ENCODE peak calls at places on chromosomes 11 and 22, in six cellular contexts. One of them, this sample, is unnamed.

GRCh38 chr22:35524966-35525686 is 15.5 kb upstream of the RASD2 start:
- ATAC-seq in activated naive CD8-positive, alpha-beta T cell treated with anti-CD3 and anti-CD28 coated beads, Interleukin-2, amount 10 ng/mL, durations not matched to agents 7 days and 5 days: no peak
- ATAC-seq in activated CD8-positive, alpha-beta memory T cell treated with anti-CD3 and anti-CD28 coated beads, Interleukin-2, amount 10 ng/mL, durations not matched to agents 7 days and 5 days: no peak
- ATAC-seq in upper lobe of right lung: peak; percentile 32
- ATAC-seq in left lobe of liver: no peak
- ATAC-seq in esophagus mucosa: no peak
- ATAC-seq in this sample: peak; percentile 74

GRCh38 chr22:46036558-46037408 is 59.8 kb upstream of the WNT7B start:
- ATAC-seq in upper lobe of right lung: no peak
- ATAC-seq in activated naive CD8-positive, alpha-beta T cell treated with anti-CD3 and anti-CD28 coated beads, Interleukin-2, amount 10 ng/mL, durations not matched to agents 7 days and 5 days: peak; percentile 38
- ATAC-seq in activated CD8-positive, alpha-beta memory T cell treated with anti-CD3 and anti-CD28 coated beads, Interleukin-2, amount 10 ng/mL, durations not matched to agents 7 days and 5 days: peak; percentile 17
- ATAC-seq in left lobe of liver: peak; percentile 30
- ATAC-seq in esophagus mucosa: peak; percentile 6
- ATAC-seq in this sample: no peak

GRCh38 chr11:96037267-96037990 is 113.5 kb upstream of the MTMR2 start:
- ATAC-seq in activated naive CD8-positive, alpha-beta T cell treated with anti-CD3 and anti-CD28 coated beads, Interleukin-2, amount 10 ng/mL, durations not matched to agents 7 days and 5 days: no peak
- ATAC-seq in upper lobe of right lung: peak; percentile 20
- ATAC-seq in esophagus mucosa: peak; percentile 37
- ATAC-seq in activated CD8-positive, alpha-beta memory T cell treated with anti-CD3 and anti-CD28 coated beads, Interleukin-2, amount 10 ng/mL, durations not matched to agents 7 days and 5 days: no peak
- ATAC-seq in left lobe of liver: no peak
- ATAC-seq in this sample: no peak

GRCh38 chr11:43503417-43503816 is 144.7 kb downstream of the TTC17 start:
- ATAC-seq in esophagus mucosa: no peak
- ATAC-seq in left lobe of liver: no peak
- ATAC-seq in activated CD8-positive, alpha-beta memory T cell treated with anti-CD3 and anti-CD28 coated beads, Interleukin-2, amount 10 ng/mL, durations not matched to agents 7 days and 5 days: no peak
- ATAC-seq in activated naive CD8-positive, alpha-beta T cell treated with anti-CD3 and anti-CD28 coated beads, Interleukin-2, amount 10 ng/mL, durations not matched to agents 7 days and 5 days: no peak
- ATAC-seq in upper lobe of right lung: no peak
- ATAC-seq in this sample: no peak

GRCh38 chr11:7918141-7918540 is 12.9 kb downstream of the OR10A6 start:
- ATAC-seq in activated naive CD8-positive, alpha-beta T cell treated with anti-CD3 and anti-CD28 coated beads, Interleukin-2, amount 10 ng/mL, durations not matched to agents 7 days and 5 days: no peak
- ATAC-seq in left lobe of liver: no peak
- ATAC-seq in upper lobe of right lung: no peak
- ATAC-seq in esophagus mucosa: no peak
- ATAC-seq in activated CD8-positive, alpha-beta memory T cell treated with anti-CD3 and anti-CD28 coated beads, Interleukin-2, amount 10 ng/mL, durations not matched to agents 7 days and 5 days: no peak
- ATAC-seq in this sample: no peak

GRCh38 chr11:110782616-110783015 is 70.4 kb upstream of the ARHGAP20 start:
- ATAC-seq in left lobe of liver: no peak
- ATAC-seq in activated naive CD8-positive, alpha-beta T cell treated with anti-CD3 and anti-CD28 coated beads, Interleukin-2, amount 10 ng/mL, durations not matched to agents 7 days and 5 days: no peak
- ATAC-seq in activated CD8-positive, alpha-beta memory T cell treated with anti-CD3 and anti-CD28 coated beads, Interleukin-2, amount 10 ng/mL, durations not matched to agents 7 days and 5 days: no peak
- ATAC-seq in esophagus mucosa: no peak
- ATAC-seq in upper lobe of right lung: no peak
- ATAC-seq in this sample: no peak

GRCh38 chr11:27233654-27234042 is 129.4 kb downstream of the CCDC34 start:
- ATAC-seq in activated CD8-positive, alpha-beta memory T cell treated with anti-CD3 and anti-CD28 coated beads, Interleukin-2, amount 10 ng/mL, durations not matched to agents 7 days and 5 days: no peak
- ATAC-seq in upper lobe of right lung: no peak
- ATAC-seq in left lobe of liver: no peak
- ATAC-seq in activated naive CD8-positive, alpha-beta T cell treated with anti-CD3 and anti-CD28 coated beads, Interleukin-2, amount 10 ng/mL, durations not matched to agents 7 days and 5 days: no peak
- ATAC-seq in esophagus mucosa: no peak
- ATAC-seq in this sample: no peak

GRCh38 chr11:73163638-73164174 is 21.6 kb upstream of the FCHSD2 start:
- ATAC-seq in upper lobe of right lung: no peak
- ATAC-seq in esophagus mucosa: no peak
- ATAC-seq in activated CD8-positive, alpha-beta memory T cell treated with anti-CD3 and anti-CD28 coated beads, Interleukin-2, amount 10 ng/mL, durations not matched to agents 7 days and 5 days: no peak
- ATAC-seq in activated naive CD8-positive, alpha-beta T cell treated with anti-CD3 and anti-CD28 coated beads, Interleukin-2, amount 10 ng/mL, durations not matched to agents 7 days and 5 days: no peak
- ATAC-seq in left lobe of liver: no peak
- ATAC-seq in this sample: no peak

GRCh38 chr11:111422494-111423249 is 43.6 kb upstream of the POU2AF1 start:
- ATAC-seq in upper lobe of right lung: peak; percentile 89
- ATAC-seq in esophagus mucosa: peak; percentile 64
- ATAC-seq in activated CD8-positive, alpha-beta memory T cell treated with anti-CD3 and anti-CD28 coated beads, Interleukin-2, amount 10 ng/mL, durations not matched to agents 7 days and 5 days: peak; percentile 57
- ATAC-seq in activated naive CD8-positive, alpha-beta T cell treated with anti-CD3 and anti-CD28 coated beads, Interleukin-2, amount 10 ng/mL, durations not matched to agents 7 days and 5 days: peak; percentile 62
- ATAC-seq in left lobe of liver: peak; percentile 77
- ATAC-seq in this sample: peak; percentile 49

GRCh38 chr11:2388431-2389024 is 11.4 kb downstream of the CD81 start:
- ATAC-seq in activated naive CD8-positive, alpha-beta T cell treated with anti-CD3 and anti-CD28 coated beads, Interleukin-2, amount 10 ng/mL, durations not matched to agents 7 days and 5 days: no peak
- ATAC-seq in upper lobe of right lung: no peak
- ATAC-seq in activated CD8-positive, alpha-beta memory T cell treated with anti-CD3 and anti-CD28 coated beads, Interleukin-2, amount 10 ng/mL, durations not matched to agents 7 days and 5 days: no peak
- ATAC-seq in esophagus mucosa: no peak
- ATAC-seq in left lobe of liver: no peak
- ATAC-seq in this sample: no peak

GRCh38 chr11:83933008-83933407 is 646.8 kb upstream of the CCDC90B start:
- ATAC-seq in activated naive CD8-positive, alpha-beta T cell treated with anti-CD3 and anti-CD28 coated beads, Interleukin-2, amount 10 ng/mL, durations not matched to agents 7 days and 5 days: no peak
- ATAC-seq in upper lobe of right lung: no peak
- ATAC-seq in left lobe of liver: no peak
- ATAC-seq in esophagus mucosa: no peak
- ATAC-seq in activated CD8-positive, alpha-beta memory T cell treated with anti-CD3 and anti-CD28 coated beads, Interleukin-2, amount 10 ng/mL, durations not matched to agents 7 days and 5 days: no peak
- ATAC-seq in this sample: no peak